ENCODE peak calls at places on chromosomes 2 and 18, in five cellular contexts. One of them, this sample, is unnamed.

GRCh38 chr18:75127143-75128021 is 81.6 kb downstream of the PTGR3 start:
- DNase-seq in foreskin fibroblast: no peak
- DNase-seq in ACHN: no peak
- DNase-seq in ovary: no peak
- DNase-seq in activated naive CD8-positive, alpha-beta T cell treated with anti-CD3 and anti-CD28 coated beads, Interleukin-2, amount 50 U/mL, for 24 hours: no peak
- DNase-seq in this sample: no peak

GRCh38 chr2:121634354-121635307 is 14.6 kb downstream of the CLASP1 start:
- DNase-seq in foreskin fibroblast: peak; percentile 47
- DNase-seq in ACHN: peak; percentile 52
- DNase-seq in ovary: no peak
- DNase-seq in activated naive CD8-positive, alpha-beta T cell treated with anti-CD3 and anti-CD28 coated beads, Interleukin-2, amount 50 U/mL, for 24 hours: no peak
- DNase-seq in this sample: no peak

GRCh38 chr2:189337648-189338047 is 103.6 kb upstream of the WDR75 start:
- DNase-seq in foreskin fibroblast: peak; percentile 77
- DNase-seq in ACHN: no peak
- DNase-seq in ovary: no peak
- DNase-seq in activated naive CD8-positive, alpha-beta T cell treated with anti-CD3 and anti-CD28 coated beads, Interleukin-2, amount 50 U/mL, for 24 hours: no peak
- DNase-seq in this sample: no peak

GRCh38 chr2:118860506-118860905 is 13.1 kb upstream of the EN1 start:
- DNase-seq in foreskin fibroblast: no peak
- DNase-seq in ACHN: no peak
- DNase-seq in ovary: no peak
- DNase-seq in activated naive CD8-positive, alpha-beta T cell treated with anti-CD3 and anti-CD28 coated beads, Interleukin-2, amount 50 U/mL, for 24 hours: no peak
- DNase-seq in this sample: no peak

GRCh38 chr2:195252018-195252417 is 405.0 kb upstream of the SLC39A10 start:
- DNase-seq in foreskin fibroblast: no peak
- DNase-seq in ACHN: peak; percentile 28
- DNase-seq in ovary: no peak
- DNase-seq in activated naive CD8-positive, alpha-beta T cell treated with anti-CD3 and anti-CD28 coated beads, Interleukin-2, amount 50 U/mL, for 24 hours: no peak
- DNase-seq in this sample: no peak

GRCh38 chr18:76351961-76352581 is 143.0 kb downstream of the ZNF516 start:
- DNase-seq in foreskin fibroblast: peak; percentile 93
- DNase-seq in ACHN: peak; percentile 70
- DNase-seq in ovary: peak; percentile 91
- DNase-seq in activated naive CD8-positive, alpha-beta T cell treated with anti-CD3 and anti-CD28 coated beads, Interleukin-2, amount 50 U/mL, for 24 hours: no peak
- DNase-seq in this sample: no peak

GRCh38 chr2:29702276-29702675 is 219.1 kb downstream of the ALK start:
- DNase-seq in foreskin fibroblast: no peak
- DNase-seq in ACHN: no peak
- DNase-seq in ovary: no peak
- DNase-seq in activated naive CD8-positive, alpha-beta T cell treated with anti-CD3 and anti-CD28 coated beads, Interleukin-2, amount 50 U/mL, for 24 hours: no peak
- DNase-seq in this sample: no peak

GRCh38 chr2:204486855-204487254 is 58.4 kb upstream of the PARD3B start:
- DNase-seq in foreskin fibroblast: peak; percentile 82
- DNase-seq in ACHN: no peak
- DNase-seq in ovary: no peak
- DNase-seq in activated naive CD8-positive, alpha-beta T cell treated with anti-CD3 and anti-CD28 coated beads, Interleukin-2, amount 50 U/mL, for 24 hours: no peak
- DNase-seq in this sample: no peak

GRCh38 chr18:58579561-58580047 is 49.3 kb downstream of the ALPK2 start:
- DNase-seq in foreskin fibroblast: peak; percentile 76
- DNase-seq in ACHN: peak; percentile 85
- DNase-seq in ovary: no peak
- DNase-seq in activated naive CD8-positive, alpha-beta T cell treated with anti-CD3 and anti-CD28 coated beads, Interleukin-2, amount 50 U/mL, for 24 hours: no peak
- DNase-seq in this sample: no peak

GRCh38 chr2:237520290-237520689 is 33.2 kb downstream of the MLPH start:
- DNase-seq in foreskin fibroblast: no peak
- DNase-seq in ACHN: no peak
- DNase-seq in ovary: no peak
- DNase-seq in activated naive CD8-positive, alpha-beta T cell treated with anti-CD3 and anti-CD28 coated beads, Interleukin-2, amount 50 U/mL, for 24 hours: no peak
- DNase-seq in this sample: no peak

This sample was measured in glutamatergic neuron.